ENCODE peak calls at places on chromosomes 2 and 18, in four cellular contexts. One of them, this sample, is unnamed.

GRCh38 chr2:406876-407275 is 119.0 kb upstream of the ALKAL2 start:
- DNase-seq in iPS-NIHi11: no peak
- DNase-seq in cardiac muscle cell: no peak
- DNase-seq in heart right ventricle: no peak
- DNase-seq in this sample: no peak

GRCh38 chr18:61546598-61546997 is 213.4 kb downstream of the CDH20 start:
- DNase-seq in iPS-NIHi11: no peak
- DNase-seq in cardiac muscle cell: peak
- DNase-seq in heart right ventricle: no peak
- DNase-seq in this sample: no peak

GRCh38 chr2:168851674-168852320 is 38.4 kb downstream of the SPC25 start:
- DNase-seq in iPS-NIHi11: no peak
- DNase-seq in cardiac muscle cell: peak
- DNase-seq in heart right ventricle: no peak
- DNase-seq in this sample: no peak

GRCh38 chr18:55544028-55544427 is 44.0 kb downstream of the TCF4 start:
- DNase-seq in iPS-NIHi11: no peak
- DNase-seq in cardiac muscle cell: no peak
- DNase-seq in heart right ventricle: no peak
- DNase-seq in this sample: no peak

GRCh38 chr2:160229591-160229990 is 29.5 kb upstream of the ITGB6 start:
- DNase-seq in iPS-NIHi11: no peak
- DNase-seq in cardiac muscle cell: peak
- DNase-seq in heart right ventricle: no peak
- DNase-seq in this sample: no peak

GRCh38 chr18:13548106-13548819 is 178.1 kb downstream of the FAM210A start:
- DNase-seq in iPS-NIHi11: no peak
- DNase-seq in cardiac muscle cell: no peak
- DNase-seq in heart right ventricle: no peak
- DNase-seq in this sample: no peak

GRCh38 chr18:21452808-21453511 is 147.5 kb downstream of the ESCO1 start:
- DNase-seq in iPS-NIHi11: no peak
- DNase-seq in cardiac muscle cell: no peak
- DNase-seq in heart right ventricle: no peak
- DNase-seq in this sample: no peak

GRCh38 chr2:121524650-121525425 is 5.8 kb upstream of the RNU4ATAC start:
- DNase-seq in iPS-NIHi11: peak
- DNase-seq in cardiac muscle cell: peak
- DNase-seq in heart right ventricle: no peak
- DNase-seq in this sample: no peak

GRCh38 chr18:34261865-34262780 is 37.4 kb upstream of the NOL4 start:
- DNase-seq in iPS-NIHi11: no peak
- DNase-seq in cardiac muscle cell: no peak
- DNase-seq in heart right ventricle: no peak
- DNase-seq in this sample: no peak

GRCh38 chr18:3852321-3852720 is 402.3 kb downstream of the TGIF1 start:
- DNase-seq in iPS-NIHi11: no peak
- DNase-seq in cardiac muscle cell: no peak
- DNase-seq in heart right ventricle: no peak
- DNase-seq in this sample: no peak

This sample was measured in central memory CD8-positive, alpha-beta T cell.